ENCODE peak calls at places on chromosome 17, in five cellular contexts. G is mucosa of gallbladder; P is activated CD8-positive, alpha-beta memory T cell treated with anti-CD3 and anti-CD28 coated beads for 24 hours; I is EL; K is CD4-positive, CD25-positive, alpha-beta regulatory T cell. D is an unnamed sample.

GRCh38 chr17:40901981-40902862 is 17.2 kb upstream of the KRT20 start:
- DNase-seq in G (peak), K (no peak), I (peak), P (no peak), D (peak)

GRCh38 chr17:62572488-62573469 is 54.7 kb upstream of the MRC2 start:
- DNase-seq in G (no peak), I (peak), K (no peak), P (no peak), D (no peak)

GRCh38 chr17:75778861-75779249 is 5.8 kb upstream of the UNK start:
- DNase-seq in G (no peak), I (peak), K (peak), P (no peak), D (no peak)

GRCh38 chr17:77018504-77018903 is 122.3 kb upstream of the SEC14L1 start:
- DNase-seq in K (no peak), P (no peak), I (no peak), G (no peak), D (no peak)

GRCh38 chr17:82647593-82648164 is 565 bp downstream of the WDR45B start:
- DNase-seq in P (peak), I (peak), K (peak), G (no peak), D (peak)

GRCh38 chr17:83193336-83194188 is 114.2 kb downstream of the METRNL start:
- DNase-seq in G (no peak), P (no peak), K (no peak), I (no peak), D (peak)

GRCh38 chr17:39671651-39672521 is 3.6 kb downstream of the PNMT start:
- DNase-seq in P (no peak), G (no peak), K (peak), I (peak), D (no peak)

GRCh38 chr17:37701424-37702020 is 43.3 kb downstream of the HNF1B start:
- DNase-seq in P (peak), G (peak), K (peak), I (peak), D (no peak)

GRCh38 chr17:11944587-11944986 is 52.7 kb downstream of the ZNF18 start:
- DNase-seq in K (no peak), P (no peak), G (no peak), I (peak), D (no peak)

GRCh38 chr17:44807817-44808155 is 22.3 kb downstream of the GJC1 start:
- DNase-seq in P (no peak), K (no peak), G (no peak), I (no peak), D (no peak)

GRCh38 chr17:33778505-33779398 is 476.3 kb upstream of the CCL2 start:
- DNase-seq in P (no peak), G (peak), I (peak), K (peak), D (peak)

GRCh38 chr17:42484304-42484703 is 25.6 kb downstream of the ATP6V0A1 start:
- DNase-seq in P (peak), I (no peak), G (peak), K (peak), D (no peak)

GRCh38 chr17:65170839-65171238 is 33.7 kb downstream of the RGS9 start:
- DNase-seq in P (no peak), I (no peak), K (no peak), G (no peak), D (no peak)

GRCh38 chr17:42670199-42670924 is 6.4 kb downstream of the PLEKHH3 start:
- DNase-seq in I (no peak), G (no peak), P (peak), K (peak), D (no peak)

GRCh38 chr17:69434164-69434579 is 19.7 kb downstream of the MAP2K6 start:
- DNase-seq in K (no peak), P (no peak), G (no peak), I (peak), D (no peak)

GRCh38 chr17:20267459-20267842 is 199.9 kb downstream of the LGALS9B start:
- DNase-seq in I (no peak), K (no peak), G (no peak), P (no peak), D (no peak)

GRCh38 chr17:75008373-75008772 is 4.1 kb upstream of the MRPL58 start:
- DNase-seq in P (no peak), I (no peak), K (no peak), G (no peak), D (no peak)

GRCh38 chr17:80453126-80453979 is 23.1 kb downstream of the NPTX1 start:
- DNase-seq in G (no peak), P (no peak), K (no peak), I (no peak), D (no peak)

GRCh38 chr17:17514361-17514992 is 18.3 kb upstream of the RASD1 start:
- DNase-seq in I (no peak), G (no peak), K (no peak), P (no peak), D (no peak)

GRCh38 chr17:56434610-56435009 is 158.9 kb upstream of the NOG start:
- DNase-seq in I (no peak), P (no peak), G (no peak), K (no peak), D (no peak)

GRCh38 chr17:32355649-32356377 is 5.9 kb downstream of the ZNF207 start:
- DNase-seq in G (no peak), K (no peak), I (no peak), P (no peak), D (no peak)

GRCh38 chr17:79965806-79966205 is 69.9 kb downstream of the TBC1D16 start:
- DNase-seq in P (no peak), K (no peak), G (no peak), I (no peak), D (no peak)